ENCODE peak calls at places on chromosome 13, in five cellular contexts. One of them, this sample, is unnamed.

GRCh38 chr13:83996415-83996814 is 114.1 kb upstream of the SLITRK1 start:
- DNase-seq in breast epithelium: no peak
- DNase-seq in AG04450: no peak
- DNase-seq in heart left ventricle: no peak
- DNase-seq in cardiac muscle cell: no peak
- DNase-seq in this sample: no peak

GRCh38 chr13:66994097-66994496 is 236.0 kb downstream of the PCDH9 start:
- DNase-seq in breast epithelium: peak
- DNase-seq in AG04450: no peak
- DNase-seq in heart left ventricle: peak
- DNase-seq in cardiac muscle cell: peak
- DNase-seq in this sample: peak

GRCh38 chr13:48181482-48182145 is 51.4 kb upstream of the ITM2B start:
- DNase-seq in breast epithelium: no peak
- DNase-seq in AG04450: no peak
- DNase-seq in heart left ventricle: no peak
- DNase-seq in cardiac muscle cell: no peak
- DNase-seq in this sample: no peak

GRCh38 chr13:77898097-77898496 is 20.5 kb downstream of the EDNRB start:
- DNase-seq in breast epithelium: no peak
- DNase-seq in AG04450: no peak
- DNase-seq in heart left ventricle: no peak
- DNase-seq in cardiac muscle cell: peak
- DNase-seq in this sample: no peak

GRCh38 chr13:99766641-99767045 is 204.9 kb downstream of the ZIC5 start:
- DNase-seq in breast epithelium: no peak
- DNase-seq in AG04450: no peak
- DNase-seq in heart left ventricle: no peak
- DNase-seq in cardiac muscle cell: no peak
- DNase-seq in this sample: no peak

GRCh38 chr13:101612736-101613135 is 160.3 kb downstream of the ITGBL1 start:
- DNase-seq in breast epithelium: no peak
- DNase-seq in AG04450: no peak
- DNase-seq in heart left ventricle: no peak
- DNase-seq in cardiac muscle cell: no peak
- DNase-seq in this sample: no peak

GRCh38 chr13:40969169-40969901 is 49.8 kb downstream of the ELF1 start:
- DNase-seq in breast epithelium: no peak
- DNase-seq in AG04450: no peak
- DNase-seq in heart left ventricle: no peak
- DNase-seq in cardiac muscle cell: no peak
- DNase-seq in this sample: no peak

GRCh38 chr13:39684531-39685137 is 29.2 kb downstream of the COG6 start:
- DNase-seq in breast epithelium: no peak
- DNase-seq in AG04450: no peak
- DNase-seq in heart left ventricle: no peak
- DNase-seq in cardiac muscle cell: peak
- DNase-seq in this sample: peak

GRCh38 chr13:90547272-90547790 is 800.2 kb upstream of the MIR17HG start:
- DNase-seq in breast epithelium: no peak
- DNase-seq in AG04450: no peak
- DNase-seq in heart left ventricle: peak
- DNase-seq in cardiac muscle cell: no peak
- DNase-seq in this sample: no peak

GRCh38 chr13:99577934-99578917 is 77.0 kb downstream of the TM9SF2 start:
- DNase-seq in breast epithelium: no peak
- DNase-seq in AG04450: no peak
- DNase-seq in heart left ventricle: no peak
- DNase-seq in cardiac muscle cell: peak
- DNase-seq in this sample: no peak

GRCh38 chr13:84470528-84470927 is 588.3 kb upstream of the SLITRK1 start:
- DNase-seq in breast epithelium: no peak
- DNase-seq in AG04450: no peak
- DNase-seq in heart left ventricle: no peak
- DNase-seq in cardiac muscle cell: no peak
- DNase-seq in this sample: no peak

GRCh38 chr13:31793246-31793645 is 53.9 kb downstream of the RXFP2 start:
- DNase-seq in breast epithelium: no peak
- DNase-seq in AG04450: peak
- DNase-seq in heart left ventricle: no peak
- DNase-seq in cardiac muscle cell: no peak
- DNase-seq in this sample: peak

GRCh38 chr13:80009760-80010159 is 331.2 kb downstream of the SPRY2 start:
- DNase-seq in breast epithelium: no peak
- DNase-seq in AG04450: no peak
- DNase-seq in heart left ventricle: no peak
- DNase-seq in cardiac muscle cell: no peak
- DNase-seq in this sample: no peak

GRCh38 chr13:88887045-88887662 is 1216.0 kb downstream of the SLITRK5 start:
- DNase-seq in breast epithelium: no peak
- DNase-seq in AG04450: no peak
- DNase-seq in heart left ventricle: no peak
- DNase-seq in cardiac muscle cell: no peak
- DNase-seq in this sample: no peak

GRCh38 chr13:97224544-97225324 is 2.6 kb downstream of the MBNL2 start:
- DNase-seq in breast epithelium: peak
- DNase-seq in AG04450: no peak
- DNase-seq in heart left ventricle: no peak
- DNase-seq in cardiac muscle cell: peak
- DNase-seq in this sample: peak

GRCh38 chr13:36344886-36345437 is 1.2 kb downstream of the SPART start:
- DNase-seq in breast epithelium: no peak
- DNase-seq in AG04450: no peak
- DNase-seq in heart left ventricle: no peak
- DNase-seq in cardiac muscle cell: peak
- DNase-seq in this sample: no peak

GRCh38 chr13:48125794-48126228 is 30.9 kb upstream of the MED4 start:
- DNase-seq in breast epithelium: no peak
- DNase-seq in AG04450: no peak
- DNase-seq in heart left ventricle: no peak
- DNase-seq in cardiac muscle cell: peak
- DNase-seq in this sample: peak

GRCh38 chr13:25177012-25177411 is 4.9 kb upstream of the AMER2 start:
- DNase-seq in breast epithelium: no peak
- DNase-seq in AG04450: no peak
- DNase-seq in heart left ventricle: no peak
- DNase-seq in cardiac muscle cell: no peak
- DNase-seq in this sample: no peak

GRCh38 chr13:67829641-67830040 is 599.5 kb upstream of the PCDH9 start:
- DNase-seq in breast epithelium: no peak
- DNase-seq in AG04450: no peak
- DNase-seq in heart left ventricle: no peak
- DNase-seq in cardiac muscle cell: no peak
- DNase-seq in this sample: peak

GRCh38 chr13:54733639-54734038 is 1705.0 kb downstream of the OLFM4 start:
- DNase-seq in breast epithelium: no peak
- DNase-seq in AG04450: no peak
- DNase-seq in heart left ventricle: no peak
- DNase-seq in cardiac muscle cell: no peak
- DNase-seq in this sample: no peak

GRCh38 chr13:42780044-42780443 is 1.3 kb upstream of the FAM216B start:
- DNase-seq in breast epithelium: no peak
- DNase-seq in AG04450: no peak
- DNase-seq in heart left ventricle: no peak
- DNase-seq in cardiac muscle cell: no peak
- DNase-seq in this sample: no peak

GRCh38 chr13:33089311-33089710 is 73.1 kb downstream of the KL start:
- DNase-seq in breast epithelium: no peak
- DNase-seq in AG04450: no peak
- DNase-seq in heart left ventricle: no peak
- DNase-seq in cardiac muscle cell: no peak
- DNase-seq in this sample: no peak

GRCh38 chr13:113122571-113123225 is at the start of gene F10:
- DNase-seq in breast epithelium: peak
- DNase-seq in AG04450: peak
- DNase-seq in heart left ventricle: peak
- DNase-seq in cardiac muscle cell: peak
- DNase-seq in this sample: peak

GRCh38 chr13:39597828-39598227 is 5.2 kb downstream of the LHFPL6 start:
- DNase-seq in breast epithelium: no peak
- DNase-seq in AG04450: no peak
- DNase-seq in heart left ventricle: no peak
- DNase-seq in cardiac muscle cell: peak
- DNase-seq in this sample: peak

GRCh38 chr13:35388979-35389378 is 87.5 kb downstream of the MAB21L1 start:
- DNase-seq in breast epithelium: no peak
- DNase-seq in AG04450: no peak
- DNase-seq in heart left ventricle: no peak
- DNase-seq in cardiac muscle cell: peak
- DNase-seq in this sample: peak

GRCh38 chr13:35851238-35851814 is 279.9 kb downstream of the DCLK1 start:
- DNase-seq in breast epithelium: no peak
- DNase-seq in AG04450: no peak
- DNase-seq in heart left ventricle: no peak
- DNase-seq in cardiac muscle cell: no peak
- DNase-seq in this sample: no peak

GRCh38 chr13:70191034-70191433 is 82.8 kb upstream of the KLHL1 start:
- DNase-seq in breast epithelium: no peak
- DNase-seq in AG04450: no peak
- DNase-seq in heart left ventricle: no peak
- DNase-seq in cardiac muscle cell: no peak
- DNase-seq in this sample: no peak

GRCh38 chr13:106133025-106133424 is 402.4 kb downstream of the EFNB2 start:
- DNase-seq in breast epithelium: no peak
- DNase-seq in AG04450: peak
- DNase-seq in heart left ventricle: no peak
- DNase-seq in cardiac muscle cell: peak
- DNase-seq in this sample: peak

GRCh38 chr13:106874308-106874707 is 306.4 kb upstream of the ARGLU1 start:
- DNase-seq in breast epithelium: no peak
- DNase-seq in AG04450: no peak
- DNase-seq in heart left ventricle: no peak
- DNase-seq in cardiac muscle cell: peak
- DNase-seq in this sample: no peak

GRCh38 chr13:76889254-76889653 is 3.0 kb upstream of the KCTD12 start:
- DNase-seq in breast epithelium: no peak
- DNase-seq in AG04450: no peak
- DNase-seq in heart left ventricle: no peak
- DNase-seq in cardiac muscle cell: no peak
- DNase-seq in this sample: no peak

GRCh38 chr13:59356607-59357006 is 807.1 kb downstream of the DIAPH3 start:
- DNase-seq in breast epithelium: no peak
- DNase-seq in AG04450: peak
- DNase-seq in heart left ventricle: peak
- DNase-seq in cardiac muscle cell: peak
- DNase-seq in this sample: peak

DNA sequence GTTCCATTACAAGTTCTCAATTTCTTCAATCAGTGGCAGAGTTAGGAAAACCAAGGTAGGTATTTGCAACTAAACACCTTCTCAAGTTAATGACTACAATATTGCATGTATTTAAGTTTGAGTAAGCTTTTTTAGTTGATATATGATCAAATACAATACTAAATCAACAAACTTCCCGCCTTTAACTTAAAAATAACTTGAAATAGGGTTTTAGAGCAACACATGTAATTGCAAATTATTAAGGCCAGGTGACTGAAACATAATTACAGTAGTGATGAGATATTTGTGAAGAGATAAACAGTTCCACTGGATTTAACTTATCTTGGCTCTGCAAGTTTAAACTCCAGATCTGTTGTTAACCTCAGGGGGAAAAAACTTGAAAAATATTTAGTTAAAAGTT is 3.8 kb downstream of the DACH1 start:
- DNase-seq in breast epithelium: no peak
- DNase-seq in AG04450: no peak
- DNase-seq in heart left ventricle: no peak
- DNase-seq in cardiac muscle cell: no peak
- DNase-seq in this sample: no peak
- H3K4me3 ChIP-seq in breast epithelium: no peak
- H3K4me3 ChIP-seq in AG04450: no peak
- H3K4me3 ChIP-seq in heart left ventricle: peak
- H3K4me3 ChIP-seq in cardiac muscle cell: no peak
- H3K4me3 ChIP-seq in this sample: no peak

GRCh38 chr13:94327318-94327717 is 152.2 kb downstream of the DCT start:
- DNase-seq in breast epithelium: no peak
- DNase-seq in AG04450: no peak
- DNase-seq in heart left ventricle: no peak
- DNase-seq in cardiac muscle cell: no peak
- DNase-seq in this sample: no peak
- H3K4me3 ChIP-seq in breast epithelium: no peak
- H3K4me3 ChIP-seq in AG04450: no peak
- H3K4me3 ChIP-seq in heart left ventricle: no peak
- H3K4me3 ChIP-seq in cardiac muscle cell: no peak
- H3K4me3 ChIP-seq in this sample: no peak

DNA sequence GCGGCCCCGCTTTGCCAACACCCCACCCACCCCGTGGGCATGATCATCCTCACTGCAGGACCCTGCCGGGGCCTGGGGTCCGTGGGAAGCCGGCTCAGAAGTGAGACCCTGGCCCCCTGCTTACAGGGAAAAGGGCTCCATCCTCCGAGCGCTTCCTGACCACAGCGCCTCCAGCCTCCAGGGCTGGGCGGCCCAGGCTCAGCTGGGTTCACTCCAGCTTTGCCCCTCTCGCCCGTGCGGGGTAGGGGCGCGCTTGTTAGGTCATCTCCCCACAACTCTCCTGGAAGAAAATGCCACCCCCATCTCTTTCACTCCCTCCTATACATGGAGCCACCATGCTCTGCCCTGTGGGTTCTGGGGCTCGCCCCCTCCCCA is 6.6 kb upstream of the C1QTNF9B start:
- DNase-seq in breast epithelium: no peak
- DNase-seq in AG04450: no peak
- DNase-seq in heart left ventricle: no peak
- DNase-seq in cardiac muscle cell: no peak
- DNase-seq in this sample: no peak
- H3K4me3 ChIP-seq in breast epithelium: no peak
- H3K4me3 ChIP-seq in AG04450: no peak
- H3K4me3 ChIP-seq in heart left ventricle: no peak
- H3K4me3 ChIP-seq in cardiac muscle cell: no peak
- H3K4me3 ChIP-seq in this sample: no peak

DNA sequence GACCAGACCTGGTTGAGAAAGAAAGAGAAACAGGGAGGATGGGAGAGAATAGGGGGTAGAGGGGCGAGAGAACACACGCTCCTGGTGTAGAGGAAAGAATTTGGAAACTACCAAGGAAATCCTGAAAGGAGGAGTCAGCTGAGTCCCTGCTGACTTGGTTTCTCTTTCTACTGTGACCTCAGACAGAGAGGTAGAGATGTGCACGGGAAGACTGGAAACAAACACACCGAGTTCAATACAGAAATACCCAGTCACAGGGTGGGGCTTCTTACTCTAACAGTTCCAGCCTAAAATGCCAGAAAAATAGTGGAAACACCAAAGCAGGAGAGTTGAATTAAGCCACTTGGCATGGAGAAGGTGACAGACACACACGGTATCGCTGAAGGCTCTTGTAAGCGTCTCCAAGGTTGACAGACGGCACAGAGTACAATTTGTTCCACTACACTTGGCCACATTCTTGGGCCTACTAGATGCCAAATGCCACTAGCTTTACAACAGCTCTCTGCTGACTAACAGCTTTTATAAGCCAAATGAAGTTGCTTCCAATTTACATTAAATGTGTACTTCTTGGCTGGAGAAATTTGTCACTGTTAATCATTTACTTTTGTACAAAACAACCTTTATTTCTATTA is 28.0 kb downstream of the LATS2 start:
- DNase-seq in breast epithelium: no peak
- DNase-seq in AG04450: no peak
- DNase-seq in heart left ventricle: no peak
- DNase-seq in cardiac muscle cell: peak
- DNase-seq in this sample: peak
- H3K4me3 ChIP-seq in breast epithelium: peak
- H3K4me3 ChIP-seq in AG04450: no peak
- H3K4me3 ChIP-seq in heart left ventricle: no peak
- H3K4me3 ChIP-seq in cardiac muscle cell: no peak
- H3K4me3 ChIP-seq in this sample: no peak

GRCh38 chr13:110319774-110320509 is 12.9 kb downstream of the COL4A2 start:
- DNase-seq in breast epithelium: no peak
- DNase-seq in AG04450: no peak
- DNase-seq in heart left ventricle: no peak
- DNase-seq in cardiac muscle cell: peak
- DNase-seq in this sample: peak
- H3K4me3 ChIP-seq in breast epithelium: peak
- H3K4me3 ChIP-seq in AG04450: no peak
- H3K4me3 ChIP-seq in heart left ventricle: no peak
- H3K4me3 ChIP-seq in cardiac muscle cell: no peak
- H3K4me3 ChIP-seq in this sample: no peak

This sample was measured in astrocyte of the spinal cord.